ENCODE peak calls at places on chromosomes 13 and 19, in five cellular contexts. J is fibroblast of pulmonary artery, V is KBM-7, N is HS-5, F is NCI-H1092. M is an unnamed sample.

GRCh38 chr19:29574518-29574917 is 31.6 kb upstream of the POP4 start:
- DNase-seq in V (no peak), F (no peak), J (no peak), N (no peak), M (no peak)

GRCh38 chr13:91647361-91647970 is 249.0 kb downstream of the GPC5 start:
- DNase-seq in J (peak; percentile 7), N (peak; percentile 65), F (no peak), V (no peak), M (peak; percentile 81)

GRCh38 chr19:6204866-6205723 is 69.6 kb downstream of the ACSBG2 start:
- DNase-seq in V (no peak), F (no peak), J (no peak), N (no peak), M (no peak)

GRCh38 chr19:50203281-50204080 is at the start of gene MYH14:
- DNase-seq in F (no peak), V (no peak), J (peak; percentile 3), N (no peak), M (peak; percentile 3)

GRCh38 chr19:13839193-13839937 is 37.6 kb upstream of the NANOS3 start:
- DNase-seq in V (peak; percentile 85), F (no peak), N (no peak), J (peak; percentile 86), M (peak; percentile 72)

GRCh38 chr13:60441761-60442160 is 44.7 kb downstream of the TDRD3 start:
- DNase-seq in N (no peak), F (no peak), V (no peak), J (no peak), M (no peak)

GRCh38 chr13:107600986-107601385 is 614.4 kb downstream of the LIG4 start:
- DNase-seq in N (no peak), V (no peak), F (no peak), J (no peak), M (peak; percentile 4)

GRCh38 chr19:928471-929259 is 2.8 kb downstream of the ARID3A start:
- DNase-seq in J (peak; percentile 25), N (no peak), V (no peak), F (no peak), M (no peak)

GRCh38 chr13:69856331-69856730 is 251.3 kb upstream of the ATXN8OS start:
- DNase-seq in F (no peak), J (no peak), N (no peak), V (no peak), M (peak; percentile 6)

GRCh38 chr13:41457589-41458186 is 338 bp downstream of the RGCC start:
- DNase-seq in J (no peak), N (no peak), F (no peak), V (no peak), M (no peak)

GRCh38 chr13:35855531-35856019 is 275.6 kb downstream of the DCLK1 start:
- DNase-seq in F (no peak), V (no peak), N (no peak), J (peak; percentile 21), M (no peak)

GRCh38 chr19:50333737-50334617 is 4.8 kb upstream of the KCNC3 start:
- DNase-seq in N (peak; percentile 71), V (no peak), J (peak; percentile 66), F (peak; percentile 76), M (no peak)

GRCh38 chr13:99075268-99076191 is 97.7 kb upstream of the DOCK9 start:
- DNase-seq in F (no peak), N (no peak), J (no peak), V (no peak), M (no peak)

GRCh38 chr19:45645068-45645630 is 6.0 kb upstream of the EML2 start:
- DNase-seq in N (no peak), J (no peak), F (no peak), V (no peak), M (no peak)

GRCh38 chr13:38180670-38181069 is 169.0 kb upstream of the UFM1 start:
- DNase-seq in F (no peak), N (no peak), J (no peak), V (no peak), M (no peak)

GRCh38 chr19:3987619-3988371 is 2.5 kb upstream of the EEF2 start:
- DNase-seq in J (peak; percentile 87), F (peak; percentile 83), V (peak; percentile 90), N (no peak), M (peak; percentile 83)

GRCh38 chr13:110653851-110654250 is 38.5 kb downstream of the NAXD start:
- DNase-seq in N (no peak), F (no peak), V (no peak), J (no peak), M (no peak)

GRCh38 chr19:38270587-38271167 is 6.3 kb downstream of the SPINT2 start:
- DNase-seq in J (no peak), F (no peak), V (no peak), N (no peak), M (peak; percentile 54)

GRCh38 chr19:1134431-1134830 is 30.6 kb downstream of the GPX4 start:
- DNase-seq in V (no peak), J (peak; percentile 59), N (no peak), F (no peak), M (no peak)

GRCh38 chr19:2540646-2541454 is 64.9 kb downstream of the GADD45B start:
- DNase-seq in F (no peak), N (peak; percentile 91), J (peak; percentile 99), V (no peak), M (peak; percentile 99)

GRCh38 chr13:43682698-43683097 is 104.1 kb downstream of the ENOX1 start:
- DNase-seq in V (no peak), J (no peak), F (no peak), N (no peak), M (no peak)

GRCh38 chr13:47033216-47033615 is 136.4 kb upstream of the HTR2A start:
- DNase-seq in F (no peak), J (peak; percentile 57), N (no peak), V (no peak), M (peak; percentile 81)

GRCh38 chr13:76829572-76830327 is 56.5 kb downstream of the KCTD12 start:
- DNase-seq in J (peak; percentile 67), N (no peak), V (no peak), F (no peak), M (peak; percentile 20)

GRCh38 chr19:34991542-34992333 is 8.4 kb upstream of the GRAMD1A start:
- DNase-seq in N (no peak), V (no peak), J (no peak), F (no peak), M (no peak)

GRCh38 chr13:94233401-94233800 is 246.1 kb downstream of the DCT start:
- DNase-seq in V (no peak), N (peak; percentile 60), F (no peak), J (peak; percentile 97), M (peak; percentile 93)

GRCh38 chr13:29847501-29847983 is 2.9 kb downstream of the UBL3 start:
- DNase-seq in N (no peak), J (peak; percentile 49), V (peak; percentile 25), F (peak; percentile 14), M (peak; percentile 59)

GRCh38 chr13:42875448-42876269 is 94.3 kb downstream of the FAM216B start:
- DNase-seq in J (peak; percentile 83), V (no peak), F (no peak), N (no peak), M (peak; percentile 69)

GRCh38 chr13:59099182-59099950 is 1064.4 kb downstream of the DIAPH3 start:
- DNase-seq in V (no peak), J (peak; percentile 17), N (no peak), F (no peak), M (peak; percentile 42)

GRCh38 chr19:7427944-7428343 is 60.9 kb downstream of the PEX11G start:
- DNase-seq in N (no peak), J (peak; percentile 7), F (no peak), V (no peak), M (peak; percentile 77)

GRCh38 chr19:19063183-19064097 is at the start of gene SLC25A42:
- DNase-seq in F (peak; percentile 100), J (peak; percentile 100), V (peak; percentile 100), N (peak; percentile 98), M (peak; percentile 100)

GRCh38 chr13:96817336-96817941 is 176.8 kb downstream of the OXGR1 start:
- DNase-seq in F (no peak), J (peak; percentile 52), N (no peak), V (peak; percentile 31), M (peak; percentile 1)

GRCh38 chr19:38055040-38055439 is 148.0 kb downstream of the SIPA1L3 start:
- DNase-seq in F (no peak), J (no peak), V (no peak), N (no peak), M (no peak)

GRCh38 chr13:104984296-104984818 is 1551.1 kb downstream of the EFNB2 start:
- DNase-seq in F (no peak), V (peak; percentile 83), N (no peak), J (peak; percentile 65), M (peak; percentile 77)

M was measured in fibroblast of lung.